ENCODE peak calls at places on chromosomes 16 and 17, in four cellular contexts. X is HepG2, K is HCT116, T is fibroblast of lung. U is an unnamed sample.

GRCh38 chr17:57551321-57552079 is 193.6 kb downstream of the CCDC182 start:
- DNase-seq in X (no peak), K (no peak), T (no peak), U (no peak)

GRCh38 chr17:79991924-79992656 is 43.6 kb downstream of the TBC1D16 start:
- DNase-seq in X (peak; percentile 91), K (no peak), T (peak; percentile 59), U (no peak)

GRCh38 chr16:50303041-50303604 is 36.8 kb downstream of the ADCY7 start:
- DNase-seq in X (peak; percentile 51), K (no peak), T (peak; percentile 60), U (peak; percentile 82)

GRCh38 chr17:55086635-55087058 is 118.1 kb downstream of the STXBP4 start:
- DNase-seq in X (no peak), K (peak; percentile 31), T (peak; percentile 92), U (peak; percentile 85)

GRCh38 chr16:57672824-57673223 is 4.7 kb downstream of the ADGRG3 start:
- DNase-seq in X (no peak), K (no peak), T (no peak), U (no peak)

GRCh38 chr17:80055597-80055996 is 19.2 kb downstream of the CCDC40 start:
- DNase-seq in X (no peak), K (no peak), T (no peak), U (no peak)

GRCh38 chr17:27778193-27778592 is 22.1 kb downstream of the NOS2 start:
- DNase-seq in X (no peak), K (no peak), T (no peak), U (peak; percentile 89)

GRCh38 chr16:14490281-14490680 is 139.8 kb downstream of the PARN start:
- DNase-seq in X (no peak), K (no peak), T (no peak), U (no peak)

GRCh38 chr17:27976331-27976730 is 66.1 kb upstream of the NLK start:
- DNase-seq in X (no peak), K (no peak), T (no peak), U (no peak)

GRCh38 chr17:34307110-34307509 is 12.1 kb upstream of the CCL8 start:
- DNase-seq in X (no peak), K (no peak), T (peak; percentile 11), U (no peak)

GRCh38 chr16:64475627-64476351 is 646.1 kb downstream of the CDH11 start:
- DNase-seq in X (no peak), K (no peak), T (no peak), U (peak; percentile 98)

GRCh38 chr16:89685916-89686315 is 573 bp upstream of the CDK10 start:
- DNase-seq in X (no peak), K (no peak), T (no peak), U (no peak)

GRCh38 chr17:29250666-29251065 is 4.0 kb downstream of the CRYBA1 start:
- DNase-seq in X (no peak), K (no peak), T (no peak), U (peak; percentile 88)

GRCh38 chr17:79842656-79843474 is 3.6 kb upstream of the CBX4 start:
- DNase-seq in X (no peak), K (no peak), T (peak; percentile 22), U (no peak)

GRCh38 chr17:10177131-10177920 is 21.1 kb downstream of the GAS7 start:
- DNase-seq in X (no peak), K (no peak), T (no peak), U (no peak)

GRCh38 chr17:81821603-81822311 is 11.3 kb downstream of the MCRIP1 start:
- DNase-seq in X (peak; percentile 84), K (peak; percentile 40), T (peak; percentile 65), U (no peak)

GRCh38 chr16:66891797-66892196 is 11.5 kb downstream of the PDP2 start:
- DNase-seq in X (no peak), K (no peak), T (no peak), U (no peak)

GRCh38 chr17:72702998-72703397 is 389.5 kb downstream of the SLC39A11 start:
- DNase-seq in X (no peak), K (no peak), T (peak; percentile 44), U (peak; percentile 57)

DNA sequence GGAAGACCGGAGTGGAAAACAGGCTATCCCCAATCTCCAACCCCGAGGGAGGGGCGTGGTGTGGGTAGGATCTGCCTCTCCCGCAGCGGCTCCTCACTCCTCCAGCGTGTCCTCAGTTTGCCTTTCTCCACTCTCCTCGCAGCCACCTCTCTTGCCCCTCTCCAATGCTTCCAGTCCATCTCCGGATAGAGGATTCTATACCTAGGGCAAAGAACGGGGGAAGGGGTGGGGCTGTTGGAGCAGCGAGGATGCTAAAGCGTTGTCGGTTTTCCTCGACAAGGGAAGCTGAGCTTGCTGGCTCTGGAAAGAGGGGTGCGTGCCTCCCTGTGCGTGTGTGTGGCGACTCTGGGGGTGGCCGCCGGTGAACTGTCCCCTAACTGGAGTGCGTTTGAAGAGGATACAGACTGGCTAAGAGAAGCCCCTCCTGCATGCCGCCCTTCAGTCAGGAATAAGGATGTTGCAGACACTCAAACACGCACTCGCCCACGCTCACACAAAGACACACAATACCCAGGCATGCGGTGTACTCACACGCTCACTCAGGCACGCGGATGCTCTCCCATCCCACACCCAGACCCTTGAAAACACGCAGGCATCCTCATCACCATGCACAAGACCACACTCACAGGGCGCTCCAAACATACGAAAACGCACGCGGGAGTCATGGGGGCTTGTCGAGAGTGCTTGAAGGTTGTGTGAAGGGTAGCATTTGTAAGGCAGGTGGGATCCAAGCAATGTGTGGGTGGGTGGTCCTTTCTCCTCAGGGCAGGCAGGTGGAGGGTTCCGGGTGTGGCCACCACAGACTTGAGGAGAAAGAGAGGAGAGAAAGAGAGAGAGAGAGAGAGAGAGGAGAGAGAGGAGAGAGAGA is 633 bp upstream of the GPR139 start:
- DNase-seq in X (no peak), K (no peak), T (no peak), U (no peak)
- TF ChIP-seq EZH2 in X (no peak), K (no peak), T (no peak), U (no peak)

DNA sequence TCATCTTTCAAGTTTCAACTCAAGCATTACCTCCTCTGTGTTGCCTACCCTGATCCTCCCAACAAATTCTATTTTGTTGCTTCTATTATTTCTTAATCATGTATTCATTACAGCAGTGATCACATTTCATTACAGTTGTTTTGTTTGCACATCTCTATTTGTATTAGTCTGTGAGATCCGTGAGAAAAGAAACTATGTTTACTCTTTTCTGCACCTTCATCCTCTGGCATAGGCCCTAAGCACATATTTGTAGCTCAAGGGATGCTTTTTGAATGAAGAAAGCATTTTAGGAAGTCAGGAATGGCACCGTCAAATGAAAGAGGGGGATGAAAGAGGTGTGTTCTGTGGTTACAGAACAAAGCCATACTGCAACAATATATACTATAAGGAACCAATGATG is 110.5 kb downstream of the SHISA6 start:
- DNase-seq in X (no peak), K (no peak), T (no peak), U (no peak)
- H3K4me2 ChIP-seq in X (no peak overlapping the region), K (no peak overlapping the region), T (no peak overlapping the region), U (no peak overlapping the region)

GRCh38 chr17:78738245-78738644 is 43.8 kb downstream of the CYTH1 start:
- DNase-seq in X (no peak), K (no peak), T (no peak), U (no peak)

GRCh38 chr17:78737332-78737731 is 44.7 kb downstream of the CYTH1 start:
- DNase-seq in X (no peak), K (no peak), T (peak; percentile 84), U (peak; percentile 75)

GRCh38 chr17:78734841-78735641 is 47.0 kb downstream of the CYTH1 start:
- DNase-seq in X (peak; percentile 52), K (no peak), T (no peak), U (no peak)

GRCh38 chr17:78735832-78736525 is 46.1 kb downstream of the CYTH1 start:
- DNase-seq in X (peak; percentile 50), K (no peak), T (no peak), U (peak; percentile 41)

DNA sequence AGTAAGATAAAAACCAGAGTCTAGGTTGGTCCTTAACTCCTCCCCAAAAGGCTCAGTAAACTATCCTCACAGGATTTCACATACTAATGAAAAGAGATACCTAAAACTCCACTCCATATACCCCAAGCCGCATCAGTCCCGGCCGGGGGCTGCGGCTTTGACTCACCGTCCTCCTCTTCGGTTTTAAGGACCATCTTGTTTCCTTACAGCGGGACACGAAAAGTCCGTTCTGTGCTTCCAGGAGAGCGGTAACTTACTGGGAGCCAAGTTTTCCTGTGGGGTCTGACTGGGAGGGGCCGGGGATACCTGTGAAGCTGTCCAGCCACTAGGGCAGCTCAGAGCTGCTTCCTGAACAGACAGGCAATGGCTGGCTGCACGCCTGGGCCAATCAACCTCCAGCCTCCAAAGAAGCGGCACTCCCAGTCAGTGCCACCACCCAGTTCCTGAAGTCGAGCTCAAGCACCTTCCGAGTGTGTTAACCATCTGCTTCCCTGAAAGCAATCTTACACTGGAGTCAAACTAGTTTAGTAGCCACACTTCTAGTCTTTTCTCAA is 45.5 kb downstream of the CYTH1 start:
- DNase-seq in X (no peak), K (peak; percentile 90), T (no peak), U (no peak)
- H3K27ac ChIP-seq in X (no peak overlapping the region), K (peak overlapping the region; percentile 22), T (no peak overlapping the region), U (peak overlapping the region; percentile 36)

GRCh38 chr16:70646260-70647241 is at the start of gene IL34:
- DNase-seq in X (no peak), K (no peak), T (no peak), U (peak; percentile 14)
- TF ChIP-seq EZH2 in X (no peak), K (no peak), T (no peak), U (no peak)

DNA sequence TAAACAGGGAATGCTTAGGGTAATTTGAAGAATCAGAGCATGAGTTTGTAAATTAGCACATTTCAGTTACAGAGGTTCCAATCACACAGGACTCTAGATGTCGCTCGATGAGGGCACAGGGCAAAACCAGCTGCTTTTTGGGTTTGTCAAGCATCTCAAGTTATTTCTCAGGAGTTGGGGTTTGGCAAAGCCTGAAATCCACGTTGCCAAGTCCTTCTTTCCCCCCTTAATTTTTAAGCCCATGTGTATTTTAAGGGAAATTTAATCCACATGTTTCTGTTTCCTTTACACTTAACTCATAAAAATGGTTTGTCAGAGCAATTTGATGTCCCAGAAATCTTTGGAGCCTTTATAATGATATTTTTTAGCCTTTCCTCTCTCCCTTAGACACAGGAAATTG is 146.9 kb downstream of the ANKFN1 start:
- DNase-seq in X (no peak), K (no peak), T (no peak), U (no peak)
- H3K4me2 ChIP-seq in X (no peak overlapping the region), K (no peak overlapping the region), T (no peak overlapping the region), U (no peak overlapping the region)

GRCh38 chr17:39655105-39655504 is 10.0 kb upstream of the TCAP start:
- DNase-seq in X (no peak), K (no peak), T (no peak), U (no peak)

GRCh38 chr17:39651908-39652634 is 13.1 kb upstream of the TCAP start:
- DNase-seq in X (no peak), K (no peak), T (no peak), U (no peak)

GRCh38 chr17:39653316-39653661 is 11.9 kb upstream of the TCAP start:
- DNase-seq in X (no peak), K (no peak), T (no peak), U (no peak)

GRCh38 chr17:39653662-39654331 is 11.4 kb upstream of the TCAP start:
- DNase-seq in X (peak; percentile 79), K (no peak), T (peak; percentile 37), U (no peak)

DNA sequence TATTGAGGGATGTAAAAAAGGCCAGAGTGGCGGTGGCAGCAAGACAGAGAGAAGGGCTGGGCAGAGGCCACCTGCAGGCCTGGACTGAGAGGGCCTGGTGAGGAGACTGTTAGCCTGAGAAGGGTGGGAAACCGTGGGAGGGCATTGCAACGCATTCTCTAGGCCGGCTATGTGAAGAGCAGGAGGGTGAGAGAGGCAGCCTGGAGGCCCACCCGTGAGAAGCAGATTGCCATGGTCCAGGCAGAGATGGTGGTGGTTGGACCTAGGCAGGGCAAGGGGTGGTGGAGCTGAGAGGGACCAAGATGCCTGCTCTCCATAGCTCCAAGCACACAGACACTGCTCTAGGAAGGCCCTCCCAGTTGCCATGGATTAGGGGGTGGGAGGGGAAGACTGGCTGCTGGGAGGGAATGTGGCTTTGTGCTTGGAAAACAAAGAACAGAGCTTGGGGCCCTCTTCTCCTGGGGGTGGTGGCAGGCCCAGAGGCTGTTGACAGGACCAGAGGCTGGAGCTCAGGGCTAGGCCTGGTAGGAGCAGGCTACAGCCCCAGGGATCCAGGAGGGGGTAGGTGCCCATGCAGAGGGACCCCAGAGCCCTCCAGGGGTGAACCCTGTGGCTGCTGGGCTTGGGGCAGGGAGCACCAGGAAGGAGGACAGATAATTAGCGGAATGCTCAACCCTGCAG is 12.4 kb upstream of the TCAP start:
- DNase-seq in X (peak; percentile 88), K (no peak), T (no peak), U (no peak)
- H3K27ac ChIP-seq in X (peak overlapping the region; percentile 48), K (no peak overlapping the region), T (no peak overlapping the region), U (no peak overlapping the region)